ENCODE peak calls at places on chromosomes 6 and 20, in six cellular contexts. Q, M, P, J, K and I are unnamed samples.

GRCh38 chr20:36481380-36482043 is 59.8 kb upstream of the MYL9 start:
- DNase-seq in M (no peak), Q (no peak), J (peak; percentile 20), K (no peak), P (no peak), I (no peak)

GRCh38 chr20:41173791-41174341 is 36.5 kb downstream of the PLCG1 start:
- DNase-seq in M (peak; percentile 57), K (no peak), P (peak; percentile 64), J (no peak), Q (no peak), I (no peak)

GRCh38 chr6:55578537-55579363 is at the start of gene HMGCLL1:
- DNase-seq in Q (no peak), M (peak; percentile 71), K (peak; percentile 34), P (no peak), J (peak; percentile 50), I (no peak)

GRCh38 chr6:74798302-74798701 is 407.6 kb downstream of the COL12A1 start:
- DNase-seq in P (no peak), K (no peak), J (no peak), Q (no peak), M (no peak), I (no peak)

GRCh38 chr6:35810831-35811698 is 5.9 kb downstream of the LHFPL5 start:
- DNase-seq in M (no peak), J (no peak), Q (no peak), P (no peak), K (peak; percentile 96), I (no peak)

GRCh38 chr20:64101731-64102621 is 5.4 kb downstream of the NPBWR2 start:
- DNase-seq in P (no peak), M (peak; percentile 63), J (peak; percentile 63), K (peak; percentile 27), Q (no peak), I (no peak)

GRCh38 chr6:153096031-153096430 is 35.1 kb downstream of the RGS17 start:
- DNase-seq in M (no peak), P (no peak), K (no peak), J (no peak), Q (no peak), I (no peak)

GRCh38 chr6:44569131-44569530 is 181.6 kb downstream of the CDC5L start:
- DNase-seq in P (no peak), K (no peak), Q (no peak), M (no peak), J (no peak), I (no peak)

GRCh38 chr6:169725270-169726048 is 1.2 kb upstream of the PHF10 start:
- DNase-seq in M (peak; percentile 84), K (peak; percentile 39), J (peak; percentile 67), Q (no peak), P (peak; percentile 82), I (no peak)

GRCh38 chr20:1313236-1313964 is 15.5 kb downstream of the SDCBP2 start:
- DNase-seq in M (peak; percentile 83), Q (no peak), K (peak; percentile 69), J (peak; percentile 78), P (peak; percentile 83), I (no peak)

GRCh38 chr20:48538856-48539255 is 288.9 kb downstream of the PREX1 start:
- DNase-seq in M (no peak), P (no peak), J (no peak), Q (no peak), K (no peak), I (no peak)

GRCh38 chr6:149480502-149481280 is 4.1 kb downstream of the ZC3H12D start:
- DNase-seq in J (no peak), K (no peak), Q (no peak), P (no peak), M (no peak), I (no peak)

GRCh38 chr6:149483849-149484635 is 772 bp downstream of the ZC3H12D start:
- DNase-seq in M (no peak), Q (no peak), K (no peak), J (no peak), P (no peak), I (no peak)

GRCh38 chr6:149484733-149485700 is at the start of gene ZC3H12D:
- DNase-seq in J (peak; percentile 69), Q (no peak), K (no peak), M (peak; percentile 84), P (peak; percentile 73), I (peak; percentile 79)

GRCh38 chr6:149483302-149483701 is 1.5 kb downstream of the ZC3H12D start:
- DNase-seq in M (no peak), P (no peak), Q (no peak), K (no peak), J (no peak), I (no peak)

DNA sequence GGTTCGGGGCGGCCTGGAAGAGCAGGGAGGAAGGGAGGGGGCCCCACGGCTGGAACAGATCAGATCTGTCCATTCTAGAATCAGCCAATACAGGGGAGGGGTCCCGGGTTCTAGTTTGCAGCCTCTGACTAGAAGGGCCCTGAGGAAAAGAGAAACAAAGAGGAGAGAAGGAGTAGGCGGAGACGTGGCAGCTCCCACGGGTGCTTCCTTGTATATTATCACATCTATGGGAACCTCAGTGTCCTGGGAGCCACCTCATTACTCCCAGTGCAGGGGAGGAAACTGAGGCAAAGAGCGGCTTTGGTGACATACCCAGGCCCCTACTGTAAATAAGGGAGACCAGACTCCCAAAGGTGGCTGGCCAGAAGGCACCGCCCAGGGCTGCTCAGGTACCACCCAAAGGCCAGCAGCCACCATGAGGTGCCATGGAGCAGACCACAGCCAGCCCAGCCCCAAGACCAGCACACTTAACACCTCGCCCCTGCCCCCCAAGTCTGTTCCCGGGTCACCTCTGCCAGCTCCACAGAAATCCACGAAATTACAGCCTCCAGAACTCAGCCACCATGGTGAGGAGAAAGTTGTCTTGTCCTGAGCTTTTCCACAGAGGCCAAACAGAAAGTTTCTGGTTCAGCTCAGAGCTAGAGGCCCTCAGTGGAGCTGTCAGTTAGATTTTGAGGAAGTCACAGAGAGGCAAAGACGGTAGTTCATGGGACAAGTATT is 2.1 kb downstream of the ZC3H12D start:
- DNase-seq in J (peak; percentile 59), P (no peak), M (no peak), K (no peak), Q (no peak), I (no peak)
- H3K4me3 ChIP-seq in J (peak overlapping the region; percentile 49), P (peak overlapping the region; percentile 49), M (peak overlapping the region; percentile 58), K (no peak overlapping the region), Q (peak overlapping the region; percentile 90), I (no peak overlapping the region)

GRCh38 chr6:33746036-33746600 is 587 bp downstream of the IP6K3 start:
- DNase-seq in Q (no peak), M (peak; percentile 96), J (no peak), P (peak; percentile 75), K (peak; percentile 36), I (no peak)

GRCh38 chr6:33745558-33745957 is 1.1 kb downstream of the IP6K3 start:
- DNase-seq in P (no peak), Q (no peak), M (no peak), J (no peak), K (no peak), I (no peak)

GRCh38 chr6:33747823-33748222 is 1.1 kb upstream of the IP6K3 start:
- DNase-seq in J (no peak), M (no peak), P (no peak), Q (no peak), K (no peak), I (no peak)

GRCh38 chr6:33744895-33745546 is 1.7 kb downstream of the IP6K3 start:
- DNase-seq in M (peak; percentile 86), Q (no peak), K (no peak), J (no peak), P (no peak), I (no peak)

GRCh38 chr6:33746651-33747100 is at the start of gene IP6K3:
- DNase-seq in Q (no peak), K (no peak), M (peak; percentile 97), J (no peak), P (no peak), I (no peak)
- H3K4me3 ChIP-seq in Q (no peak within 1 kb of the TSS), K (no peak within 1 kb of the TSS), M (peak within 1 kb of the TSS; percentile 72), J (peak within 1 kb of the TSS; percentile 39), P (peak within 1 kb of the TSS; percentile 37), I (no peak within 1 kb of the TSS)

DNA sequence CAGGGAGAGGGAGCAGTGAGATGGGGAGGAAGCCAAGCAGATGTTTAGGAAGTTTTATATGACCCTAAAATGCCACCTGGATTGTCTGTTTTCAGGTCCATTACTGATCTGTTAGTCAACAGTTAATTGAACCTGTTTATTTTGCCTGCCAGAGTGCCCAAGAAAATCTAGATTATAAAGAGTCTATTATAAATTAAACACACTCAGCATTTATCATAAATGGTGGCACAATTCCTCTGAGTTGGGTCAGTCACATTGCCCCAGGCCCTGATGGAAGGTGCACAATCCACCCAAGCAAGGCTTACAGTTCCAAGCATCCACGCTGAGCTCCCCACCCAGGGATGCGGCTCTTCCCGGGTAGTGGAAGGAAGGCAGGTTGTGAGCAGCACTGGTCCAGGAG is 21.4 kb upstream of the ULBP3 start:
- DNase-seq in Q (no peak), M (no peak), J (no peak), K (no peak), P (no peak), I (no peak)
- H3K4me3 ChIP-seq in Q (no peak overlapping the region), M (no peak overlapping the region), J (no peak overlapping the region), K (no peak overlapping the region), P (no peak overlapping the region), I (no peak overlapping the region)

GRCh38 chr6:155374681-155375080 is 60.4 kb upstream of the TFB1M start:
- DNase-seq in Q (no peak), J (no peak), M (no peak), P (no peak), K (no peak), I (no peak)
- H3K4me3 ChIP-seq in Q (no peak overlapping the region), J (no peak overlapping the region), M (no peak overlapping the region), P (no peak overlapping the region), K (no peak overlapping the region), I (no peak overlapping the region)

GRCh38 chr6:46134216-46134615 is 4.4 kb downstream of the ENPP4 start:
- DNase-seq in Q (no peak), J (no peak), K (no peak), P (no peak), M (no peak), I (no peak)

GRCh38 chr6:46129634-46130505 is at the start of gene ENPP4:
- DNase-seq in P (peak; percentile 94), J (peak; percentile 92), Q (peak; percentile 100), K (peak; percentile 73), M (peak; percentile 95), I (peak; percentile 97)

GRCh38 chr6:46130665-46131064 is 876 bp downstream of the ENPP4 start:
- DNase-seq in Q (no peak), M (no peak), K (no peak), P (no peak), J (no peak), I (no peak)

GRCh38 chr6:46128476-46128875 is 1.3 kb upstream of the ENPP4 start:
- DNase-seq in Q (no peak), M (no peak), P (no peak), J (no peak), K (no peak), I (no peak)

DNA sequence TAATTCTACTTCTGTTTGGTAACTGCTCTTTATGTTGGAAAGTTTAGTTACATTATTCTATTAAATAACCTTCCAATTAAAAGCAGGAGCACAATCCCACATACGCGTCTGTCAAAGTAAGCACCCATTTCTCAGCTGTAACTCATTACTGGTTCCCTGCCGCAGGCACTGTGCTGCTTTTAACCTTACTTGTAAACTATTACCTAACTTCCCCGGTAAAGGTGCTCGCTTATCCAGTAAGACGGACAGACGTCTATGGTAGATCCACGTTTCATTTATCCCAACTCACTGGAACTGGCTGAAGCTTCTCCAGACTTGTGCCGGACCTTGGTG is 522 bp upstream of the ENPP4 start:
- DNase-seq in K (peak; percentile 48), M (no peak), J (no peak), Q (no peak), P (no peak), I (no peak)
- H3K4me3 ChIP-seq in K (peak overlapping the region; percentile 42), M (peak overlapping the region; percentile 94), J (peak overlapping the region; percentile 81), Q (peak overlapping the region; percentile 95), P (peak overlapping the region; percentile 90), I (peak overlapping the region; percentile 99)